ENCODE peak calls at places on chromosome 18, in four cellular contexts. One of them, this sample, is unnamed.

GRCh38 chr18:38940863-38941531 is 1375.4 kb upstream of the CELF4 start:
- DNase-seq in neural crest cell: no peak
- DNase-seq in Peyer's patch: peak
- DNase-seq in WERI-Rb-1: no peak
- DNase-seq in this sample: peak

GRCh38 chr18:35780937-35781336 is 191.5 kb upstream of the RMP24 start:
- DNase-seq in neural crest cell: no peak
- DNase-seq in Peyer's patch: no peak
- DNase-seq in WERI-Rb-1: no peak
- DNase-seq in this sample: no peak

GRCh38 chr18:63365909-63366269 is 1.1 kb downstream of the KDSR start:
- DNase-seq in neural crest cell: no peak
- DNase-seq in Peyer's patch: peak
- DNase-seq in WERI-Rb-1: no peak
- DNase-seq in this sample: peak

GRCh38 chr18:28439870-28440269 is 262.9 kb upstream of the CDH2 start:
- DNase-seq in neural crest cell: no peak
- DNase-seq in Peyer's patch: no peak
- DNase-seq in WERI-Rb-1: no peak
- DNase-seq in this sample: peak

GRCh38 chr18:51164327-51165290 is 32.9 kb downstream of the MEX3C start:
- DNase-seq in neural crest cell: no peak
- DNase-seq in Peyer's patch: no peak
- DNase-seq in WERI-Rb-1: no peak
- DNase-seq in this sample: peak

GRCh38 chr18:26656944-26657536 is 108.7 kb upstream of the KCTD1 start:
- DNase-seq in neural crest cell: peak
- DNase-seq in Peyer's patch: no peak
- DNase-seq in WERI-Rb-1: peak
- DNase-seq in this sample: peak

GRCh38 chr18:68757121-68757520 is 40.8 kb upstream of the CCDC102B start:
- DNase-seq in neural crest cell: no peak
- DNase-seq in Peyer's patch: no peak
- DNase-seq in WERI-Rb-1: no peak
- DNase-seq in this sample: peak

GRCh38 chr18:63686871-63687270 is 15.9 kb upstream of the SERPINB11 start:
- DNase-seq in neural crest cell: no peak
- DNase-seq in Peyer's patch: no peak
- DNase-seq in WERI-Rb-1: no peak
- DNase-seq in this sample: no peak

GRCh38 chr18:37248281-37248680 is 317.3 kb downstream of the CELF4 start:
- DNase-seq in neural crest cell: no peak
- DNase-seq in Peyer's patch: no peak
- DNase-seq in WERI-Rb-1: no peak
- DNase-seq in this sample: no peak

GRCh38 chr18:76721207-76721996 is 101.0 kb upstream of the ZNF236 start:
- DNase-seq in neural crest cell: no peak
- DNase-seq in Peyer's patch: peak
- DNase-seq in WERI-Rb-1: no peak
- DNase-seq in this sample: no peak

GRCh38 chr18:76903386-76903785 is 81.0 kb downstream of the ZNF236 start:
- DNase-seq in neural crest cell: no peak
- DNase-seq in Peyer's patch: no peak
- DNase-seq in WERI-Rb-1: no peak
- DNase-seq in this sample: no peak

GRCh38 chr18:55999641-56000040 is 411.6 kb upstream of the TCF4 start:
- DNase-seq in neural crest cell: no peak
- DNase-seq in Peyer's patch: no peak
- DNase-seq in WERI-Rb-1: no peak
- DNase-seq in this sample: no peak

GRCh38 chr18:55998071-55998522 is 410.1 kb upstream of the TCF4 start:
- DNase-seq in neural crest cell: peak
- DNase-seq in Peyer's patch: no peak
- DNase-seq in WERI-Rb-1: peak
- DNase-seq in this sample: peak

GRCh38 chr18:56000041-56000440 is 412.0 kb upstream of the TCF4 start:
- DNase-seq in neural crest cell: no peak
- DNase-seq in Peyer's patch: no peak
- DNase-seq in WERI-Rb-1: no peak
- DNase-seq in this sample: no peak

GRCh38 chr18:55996726-55997125 is 408.7 kb upstream of the TCF4 start:
- DNase-seq in neural crest cell: no peak
- DNase-seq in Peyer's patch: no peak
- DNase-seq in WERI-Rb-1: no peak
- DNase-seq in this sample: no peak

GRCh38 chr18:55997156-55997561 is 409.2 kb upstream of the TCF4 start:
- DNase-seq in neural crest cell: no peak
- DNase-seq in Peyer's patch: no peak
- DNase-seq in WERI-Rb-1: no peak
- DNase-seq in this sample: peak
- TF ChIP-seq CTCF in neural crest cell: no peak
- TF ChIP-seq CTCF in Peyer's patch: no peak
- TF ChIP-seq CTCF in WERI-Rb-1: no peak
- TF ChIP-seq CTCF in this sample: peak

GRCh38 chr18:54909538-54909937 is 49.7 kb downstream of the CCDC68 start:
- DNase-seq in neural crest cell: no peak
- DNase-seq in Peyer's patch: no peak
- DNase-seq in WERI-Rb-1: no peak
- DNase-seq in this sample: no peak
- TF ChIP-seq CTCF in neural crest cell: no peak
- TF ChIP-seq CTCF in Peyer's patch: no peak
- TF ChIP-seq CTCF in WERI-Rb-1: no peak
- TF ChIP-seq CTCF in this sample: no peak

DNA sequence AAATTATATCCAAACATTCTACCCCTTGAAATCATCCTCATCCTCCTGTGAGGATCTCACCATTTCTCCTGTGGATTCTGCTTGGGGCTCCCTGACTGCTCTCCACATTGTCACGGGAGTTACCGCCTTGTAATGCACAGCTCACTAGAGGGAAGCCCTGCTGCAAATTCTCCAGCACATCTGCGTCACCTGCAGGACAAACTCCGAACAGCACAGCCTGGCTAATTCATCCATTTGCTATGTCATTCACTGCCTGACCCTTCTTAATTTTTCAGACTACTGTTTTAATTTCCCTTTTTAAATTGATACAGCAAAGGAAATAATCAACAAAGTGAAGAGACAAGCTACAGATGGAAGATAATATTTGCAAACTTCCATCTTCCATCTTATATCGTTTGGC is 627.4 kb downstream of the FBXO15 start:
- DNase-seq in neural crest cell: no peak
- DNase-seq in Peyer's patch: no peak
- DNase-seq in WERI-Rb-1: peak
- DNase-seq in this sample: no peak
- TF ChIP-seq CTCF in neural crest cell: peak
- TF ChIP-seq CTCF in Peyer's patch: no peak
- TF ChIP-seq CTCF in WERI-Rb-1: peak
- TF ChIP-seq CTCF in this sample: peak

GRCh38 chr18:10839401-10839800 is 310.0 kb downstream of the PIEZO2 start:
- DNase-seq in neural crest cell: no peak
- DNase-seq in Peyer's patch: no peak
- DNase-seq in WERI-Rb-1: no peak
- DNase-seq in this sample: no peak
- TF ChIP-seq CTCF in neural crest cell: no peak
- TF ChIP-seq CTCF in Peyer's patch: no peak
- TF ChIP-seq CTCF in WERI-Rb-1: no peak
- TF ChIP-seq CTCF in this sample: no peak

GRCh38 chr18:48093104-48093503 is 162.6 kb upstream of the SMAD2 start:
- DNase-seq in neural crest cell: no peak
- DNase-seq in Peyer's patch: no peak
- DNase-seq in WERI-Rb-1: no peak
- DNase-seq in this sample: no peak

GRCh38 chr18:48090021-48090420 is 159.6 kb upstream of the SMAD2 start:
- DNase-seq in neural crest cell: no peak
- DNase-seq in Peyer's patch: no peak
- DNase-seq in WERI-Rb-1: no peak
- DNase-seq in this sample: no peak

GRCh38 chr18:48095726-48096125 is 165.3 kb upstream of the SMAD2 start:
- DNase-seq in neural crest cell: no peak
- DNase-seq in Peyer's patch: no peak
- DNase-seq in WERI-Rb-1: peak
- DNase-seq in this sample: no peak

GRCh38 chr18:48090702-48091101 is 160.2 kb upstream of the SMAD2 start:
- DNase-seq in neural crest cell: no peak
- DNase-seq in Peyer's patch: no peak
- DNase-seq in WERI-Rb-1: no peak
- DNase-seq in this sample: no peak

GRCh38 chr18:48091869-48092497 is 161.5 kb upstream of the SMAD2 start:
- DNase-seq in neural crest cell: no peak
- DNase-seq in Peyer's patch: no peak
- DNase-seq in WERI-Rb-1: no peak
- DNase-seq in this sample: no peak
- TF ChIP-seq CTCF in neural crest cell: no peak
- TF ChIP-seq CTCF in Peyer's patch: no peak
- TF ChIP-seq CTCF in WERI-Rb-1: no peak
- TF ChIP-seq CTCF in this sample: no peak

This sample was measured in cardiac fibroblast.